ENCODE peak calls at places on chromosomes 13 and 19, in seven cellular contexts. Q is heart left ventricle; K is CD4-positive, CD25-positive, alpha-beta regulatory T cell; M is adrenal gland; C is left lung; V is colonic mucosa; B is upper lobe of left lung. F is an unnamed sample. For H3K4me1, the result is how much of the 10 kb centered on the place peaks cover.

GRCh38 chr19:55341191-55342043 is 1.7 kb downstream of the KMT5C start:
- DNase-seq in C (peak), K (peak), M (peak), V (peak), B (peak), Q (peak), F (peak)

GRCh38 chr13:48853381-48854102 is 122.2 kb upstream of the FNDC3A start:
- DNase-seq in M (no peak), Q (no peak), C (no peak), B (no peak), V (no peak), K (no peak), F (no peak)

GRCh38 chr19:1955171-1956142 is 14.5 kb downstream of the CSNK1G2 start:
- DNase-seq in B (no peak), C (peak), K (no peak), Q (no peak), M (peak), V (no peak), F (no peak)

GRCh38 chr13:48429886-48430285 is 17.0 kb upstream of the LPAR6 start:
- DNase-seq in M (no peak), B (no peak), Q (no peak), K (no peak), V (no peak), C (no peak), F (no peak)

GRCh38 chr19:49546825-49547565 is 19.2 kb downstream of the RCN3 start:
- DNase-seq in B (peak), V (peak), K (peak), Q (no peak), M (peak), C (no peak), F (peak)

GRCh38 chr19:34345934-34346333 is 19.1 kb upstream of the GPI start:
- DNase-seq in M (peak), C (peak), B (peak), Q (no peak), K (peak), V (peak), F (peak)

GRCh38 chr13:44280461-44280860 is 93.2 kb upstream of the SERP2 start:
- DNase-seq in C (no peak), M (no peak), Q (no peak), V (no peak), B (no peak), K (no peak), F (no peak)

GRCh38 chr19:56066152-56067023 is 54.7 kb downstream of the ZNF787 start:
- DNase-seq in V (peak), M (peak), K (peak), B (peak), C (peak), Q (peak), F (peak)

GRCh38 chr19:2064788-2065524 is 13.9 kb upstream of the MKNK2 start:
- DNase-seq in Q (no peak), C (no peak), B (peak), V (peak), M (peak), K (no peak), F (peak)

GRCh38 chr19:57406516-57407123 is 4.3 kb upstream of the ZNF17 start:
- DNase-seq in K (peak), Q (peak), V (peak), M (peak), B (peak), C (peak), F (peak)

GRCh38 chr13:97600438-97601080 is 166.6 kb downstream of the RAP2A start:
- DNase-seq in Q (no peak), K (no peak), B (no peak), M (no peak), V (no peak), C (no peak), F (no peak)

GRCh38 chr19:47315125-47315821 is 5.6 kb downstream of the C5AR1 start:
- DNase-seq in V (peak), Q (no peak), M (peak), K (no peak), B (peak), C (no peak), F (no peak)

GRCh38 chr19:7533281-7533819 is 2.2 kb upstream of the PNPLA6 start:
- DNase-seq in V (peak), C (peak), M (peak), Q (peak), K (no peak), B (peak), F (peak)

GRCh38 chr19:53177986-53178385 is 15.2 kb downstream of the ZNF665 start:
- DNase-seq in C (no peak), Q (no peak), M (no peak), B (no peak), K (no peak), V (no peak), F (no peak)

GRCh38 chr13:105627270-105627669 is 908.2 kb downstream of the EFNB2 start:
- DNase-seq in M (no peak), V (no peak), C (no peak), K (no peak), Q (no peak), B (no peak), F (no peak)

GRCh38 chr19:3470500-3471128 is 9.7 kb downstream of the SMIM24 start:
- DNase-seq in M (no peak), Q (no peak), K (no peak), B (no peak), C (no peak), V (no peak), F (no peak)

GRCh38 chr13:25980255-25980654 is 71.6 kb downstream of the SHISA2 start:
- DNase-seq in M (no peak), V (no peak), B (no peak), K (no peak), C (no peak), Q (no peak), F (peak)

GRCh38 chr19:53394522-53394973 is 401 bp upstream of the ZNF765 start:
- DNase-seq in V (no peak), M (peak), C (peak), Q (peak), B (peak), K (no peak), F (peak)

GRCh38 chr19:41799444-41800000 is 3.1 kb downstream of the CEACAM3 start:
- DNase-seq in C (no peak), V (no peak), B (no peak), Q (no peak), M (no peak), K (no peak), F (no peak)

GRCh38 chr13:46804391-46804815 is 7.4 kb upstream of the ESD start:
- DNase-seq in B (no peak), K (no peak), C (peak), V (no peak), Q (no peak), M (no peak), F (peak)

GRCh38 chr13:92224052-92224821 is 825.8 kb downstream of the GPC5 start:
- DNase-seq in B (no peak), K (no peak), C (no peak), V (no peak), Q (no peak), M (no peak), F (peak)

GRCh38 chr19:47681936-47682335 is 31.3 kb upstream of the EHD2 start:
- DNase-seq in V (no peak), Q (no peak), B (no peak), K (no peak), C (peak), M (no peak), F (no peak)

GRCh38 chr13:46352810-46353209 is 34.2 kb downstream of the RUBCNL start:
- DNase-seq in Q (no peak), V (no peak), B (peak), K (no peak), C (no peak), M (peak), F (no peak)

GRCh38 chr13:93409816-93410215 is 183.2 kb downstream of the GPC6 start:
- DNase-seq in K (no peak), M (no peak), Q (no peak), B (no peak), C (no peak), V (no peak), F (no peak)

GRCh38 chr19:16608290-16608704 is 19.7 kb downstream of the MED26 start:
- DNase-seq in M (peak), B (peak), K (no peak), Q (no peak), V (no peak), C (no peak), F (no peak)

GRCh38 chr13:110360598-110360997 is 53.5 kb downstream of the COL4A2 start:
- DNase-seq in C (no peak), K (no peak), M (no peak), B (no peak), V (no peak), Q (no peak), F (no peak)

GRCh38 chr19:50003810-50004419 is 21.3 kb downstream of the VRK3 start:
- DNase-seq in C (no peak), V (no peak), M (peak), Q (no peak), B (peak), K (no peak), F (peak)

GRCh38 chr13:73074101-73074500 is 15.3 kb downstream of the KLF5 start:
- DNase-seq in C (no peak), B (no peak), V (peak), K (no peak), Q (no peak), M (no peak), F (no peak)

GRCh38 chr19:43576479-43576878 is 878 bp downstream of the PINLYP start:
- DNase-seq in C (no peak), V (no peak), Q (no peak), M (no peak), K (no peak), B (no peak), F (no peak)

GRCh38 chr19:30163663-30164062 is 208.5 kb upstream of the ZNF536 start:
- DNase-seq in Q (no peak), C (no peak), B (no peak), V (no peak), K (no peak), M (no peak), F (no peak)

GRCh38 chr19:3544742-3545668 is 6.0 kb downstream of the TEKTIP1 start:
- DNase-seq in Q (peak), K (peak), M (peak), C (peak), B (peak), V (peak), F (peak)

GRCh38 chr19:43692364-43692763 is 22.4 kb upstream of the PLAUR start:
- DNase-seq in C (no peak), K (no peak), M (no peak), B (no peak), Q (no peak), V (no peak), F (no peak)

GRCh38 chr13:67267136-67267535 is 37.0 kb upstream of the PCDH9 start:
- DNase-seq in Q (no peak), K (no peak), M (no peak), C (no peak), V (no peak), B (no peak), F (no peak)

GRCh38 chr13:30660796-30661195 is 43.1 kb downstream of the USPL1 start:
- DNase-seq in V (no peak), K (no peak), C (no peak), B (no peak), M (no peak), Q (no peak), F (no peak)

GRCh38 chr19:50481351-50482149 is 4.9 kb upstream of the GARIN5A start:
- DNase-seq in B (no peak), M (no peak), C (peak), V (no peak), K (no peak), Q (peak), F (no peak)

GRCh38 chr19:622666-623065 is 10.7 kb downstream of the POLRMT start:
- DNase-seq in B (no peak), V (no peak), Q (no peak), C (peak), K (no peak), M (no peak), F (no peak)

GRCh38 chr13:18991054-18991453 is 190.6 kb downstream of the TUBA3C start:
- DNase-seq in Q (no peak), V (no peak), M (no peak), C (no peak), B (no peak), K (no peak), F (no peak)

GRCh38 chr19:51710163-51710562 is 13.6 kb downstream of the HAS1 start:
- DNase-seq in K (no peak), C (no peak), Q (no peak), M (no peak), V (no peak), B (no peak), F (peak)

GRCh38 chr19:39377373-39378362 is 13.2 kb downstream of the PAF1 start:
- DNase-seq in B (no peak), V (no peak), M (no peak), K (no peak), Q (no peak), C (no peak), F (no peak)

GRCh38 chr19:39380521-39381502 is 10.1 kb downstream of the PAF1 start:
- DNase-seq in K (no peak), V (no peak), M (no peak), C (no peak), Q (no peak), B (no peak), F (no peak)

GRCh38 chr19:39382991-39383828 is 7.7 kb downstream of the PAF1 start:
- DNase-seq in Q (no peak), M (no peak), V (no peak), B (no peak), C (no peak), K (no peak), F (no peak)

GRCh38 chr19:39381910-39382611 is 8.8 kb downstream of the PAF1 start:
- DNase-seq in K (no peak), B (no peak), Q (no peak), V (no peak), M (no peak), C (no peak), F (no peak)

GRCh38 chr19:39379865-39380399 is 11.0 kb downstream of the PAF1 start:
- DNase-seq in V (no peak), C (no peak), K (no peak), Q (no peak), B (no peak), M (no peak), F (no peak)
- H3K4me1 ChIP-seq in V (under half), C (under half), K (under half), Q (under half), B (under half), M (under half), F (under half)

GRCh38 chr19:4717191-4717965 is 6.3 kb downstream of the DPP9 start:
- DNase-seq in V (no peak), M (no peak), K (no peak), B (peak), Q (no peak), C (no peak), F (peak)
- H3K27ac ChIP-seq in V (no peak), M (no peak), K (no peak), B (peak), Q (no peak), C (peak), F (peak)

DNA sequence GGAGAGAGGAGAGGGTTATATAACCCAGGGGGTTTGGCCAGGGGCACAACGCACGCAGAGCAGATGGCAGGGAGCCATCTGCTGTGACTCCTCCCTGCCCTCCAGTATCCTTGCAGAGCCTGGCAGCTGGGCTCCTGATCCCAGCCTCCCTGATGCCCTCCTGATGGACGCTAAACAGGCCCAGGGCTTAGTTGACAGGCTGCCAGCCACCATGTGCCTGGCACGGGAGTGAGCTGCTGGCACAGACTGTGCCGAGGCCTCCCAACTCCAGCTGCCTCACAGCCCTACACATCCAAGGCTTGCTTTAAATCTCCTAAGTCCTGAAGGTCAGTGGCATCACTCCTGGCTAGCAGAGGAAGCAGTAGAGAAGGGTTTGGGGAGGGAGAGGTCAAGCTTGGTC is 16.7 kb downstream of the SYDE1 start:
- DNase-seq in C (no peak), V (peak), M (peak), K (no peak), Q (peak), B (no peak), F (no peak)
- H3K4me3 ChIP-seq in C (no peak), V (peak), M (peak), K (no peak), Q (peak), B (peak), F (no peak)

GRCh38 chr13:39895254-39895653 is 239.8 kb downstream of the COG6 start:
- DNase-seq in C (no peak), M (no peak), Q (no peak), B (no peak), V (no peak), K (no peak), F (no peak)
- H3K4me1 ChIP-seq in C (under half), M (under half), Q (under half), B (under half), V (under half), K (under half), F (under half)

DNA sequence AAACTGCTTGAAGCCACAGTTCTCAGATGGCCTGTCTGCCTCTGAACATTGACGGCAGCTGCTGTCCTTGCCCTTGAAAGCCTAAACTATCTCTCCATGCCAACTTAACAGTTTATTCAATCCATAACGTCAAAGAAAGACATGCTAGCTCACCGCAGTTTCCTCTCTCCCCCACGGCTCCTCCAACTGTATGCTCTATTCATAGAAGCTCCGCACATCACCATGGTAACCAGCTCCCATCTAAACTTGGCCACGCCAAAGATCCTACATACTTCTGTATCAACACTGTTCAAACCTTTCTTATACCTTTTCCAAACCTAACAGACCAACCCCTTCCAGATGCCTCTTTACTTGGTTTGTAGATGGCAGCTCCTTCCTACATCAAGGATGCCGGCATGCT is 48.6 kb downstream of the ZNF91 start:
- DNase-seq in K (no peak), C (no peak), B (no peak), Q (no peak), M (no peak), V (no peak), F (no peak)
- H3K27ac ChIP-seq in K (no peak), C (no peak), B (no peak), Q (no peak), M (no peak), V (no peak), F (no peak)

GRCh38 chr19:45082170-45082569 is 3.1 kb downstream of the GEMIN7 start:
- DNase-seq in M (no peak), V (no peak), Q (no peak), C (no peak), K (no peak), B (no peak), F (no peak)
- H3K4me3 ChIP-seq in M (no peak), V (no peak), Q (no peak), C (no peak), K (no peak), B (no peak), F (no peak)

GRCh38 chr13:33263976-33264619 is 21.5 kb downstream of the STARD13 start:
- DNase-seq in Q (no peak), B (no peak), M (no peak), K (no peak), C (no peak), V (no peak), F (no peak)

GRCh38 chr13:33264620-33264978 is 21.0 kb downstream of the STARD13 start:
- DNase-seq in Q (no peak), C (no peak), K (no peak), V (peak), M (peak), B (peak), F (no peak)

GRCh38 chr13:33263484-33263883 is 22.1 kb downstream of the STARD13 start:
- DNase-seq in V (no peak), Q (no peak), K (no peak), M (no peak), B (no peak), C (no peak), F (no peak)

GRCh38 chr13:33265607-33266006 is 19.9 kb downstream of the STARD13 start:
- DNase-seq in V (no peak), Q (no peak), C (no peak), M (no peak), K (no peak), B (no peak), F (no peak)

DNA sequence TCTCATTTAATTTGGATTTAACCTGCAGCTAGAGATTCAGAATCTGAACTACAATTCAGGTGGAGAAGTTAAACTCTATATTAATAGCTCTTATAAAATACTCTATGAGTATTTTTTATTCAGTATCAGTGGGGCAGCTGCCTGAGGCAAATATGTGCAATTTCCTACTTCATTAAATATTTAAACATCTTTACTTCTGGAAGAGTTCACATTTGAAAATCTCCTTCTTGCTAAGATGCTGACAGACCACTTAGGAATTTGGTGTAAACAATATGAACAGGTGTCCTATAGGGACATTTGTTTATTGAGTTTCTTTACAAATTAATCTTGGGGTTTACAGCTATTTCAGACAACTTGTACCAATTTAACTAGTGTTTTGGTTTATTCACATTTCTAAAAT is 20.4 kb downstream of the STARD13 start:
- DNase-seq in C (no peak), V (no peak), K (no peak), Q (no peak), B (no peak), M (no peak), F (no peak)
- H3K4me1 ChIP-seq in C (half or more), V (under half), K (under half), Q (half or more), B (half or more), M (half or more), F (under half)

GRCh38 chr19:5443723-5444122 is 11.5 kb upstream of the ZNRF4 start:
- DNase-seq in K (no peak), M (no peak), Q (peak), C (no peak), B (no peak), V (no peak), F (no peak)
- H3K27ac ChIP-seq in K (no peak), M (no peak), Q (no peak), C (no peak), B (no peak), V (no peak), F (no peak)

F was measured in SJCRH30.